ENCODE peak calls at places on chromosomes 16 and 17, in nine cellular contexts. X, Y, Q, U, H, N, J, G and E are unnamed samples.

GRCh38 chr17:16251556-16251955 is 34.5 kb downstream of the PIGL start:
- DNase-seq in X (no peak), G (no peak), Y (no peak), J (no peak), U (no peak), Q (no peak), N (no peak), H (no peak), E (no peak)

GRCh38 chr16:24906199-24906808 is 60.5 kb downstream of the SLC5A11 start:
- DNase-seq in N (no peak), Q (peak; percentile 41), H (peak; percentile 61), U (peak; percentile 39), G (peak; percentile 0), J (no peak), X (no peak), Y (no peak), E (no peak)

GRCh38 chr16:89345663-89346150 is 128.2 kb downstream of the ZNF778 start:
- DNase-seq in U (no peak), Y (no peak), G (no peak), J (no peak), H (no peak), N (no peak), Q (no peak), X (no peak), E (no peak)

GRCh38 chr16:56354016-56354415 is 71.3 kb downstream of the AMFR start:
- DNase-seq in G (no peak), Q (no peak), X (no peak), Y (no peak), N (no peak), H (no peak), J (no peak), U (no peak), E (no peak)

GRCh38 chr17:37391146-37391545 is 15.4 kb downstream of the C17orf78 start:
- DNase-seq in Y (no peak), X (no peak), N (no peak), G (no peak), Q (peak; percentile 28), J (no peak), H (no peak), U (no peak), E (no peak)

GRCh38 chr17:39800540-39800939 is 62.8 kb downstream of the GRB7 start:
- DNase-seq in J (peak; percentile 36), H (no peak), Y (no peak), Q (no peak), X (no peak), U (no peak), N (no peak), G (no peak), E (no peak)

GRCh38 chr16:75012380-75013081 is 13.7 kb downstream of the ZNRF1 start:
- DNase-seq in H (no peak), J (no peak), Q (peak; percentile 23), X (no peak), G (peak; percentile 24), U (no peak), N (no peak), Y (no peak), E (no peak)

GRCh38 chr17:27994586-27994985 is 47.9 kb upstream of the NLK start:
- DNase-seq in X (no peak), G (no peak), H (no peak), Q (no peak), J (no peak), U (no peak), Y (no peak), N (no peak), E (no peak)

GRCh38 chr17:79942591-79943353 is 92.9 kb downstream of the TBC1D16 start:
- DNase-seq in H (no peak), X (no peak), U (peak; percentile 65), J (no peak), G (peak; percentile 97), Q (peak; percentile 74), Y (no peak), N (no peak), E (no peak)

GRCh38 chr16:69601250-69601649 is 35.5 kb downstream of the NFAT5 start:
- DNase-seq in G (no peak), U (no peak), Y (no peak), J (no peak), Q (no peak), H (no peak), N (no peak), X (no peak), E (no peak)

GRCh38 chr17:1154704-1155103 is 25.1 kb downstream of the ABR start:
- DNase-seq in Q (no peak), U (no peak), H (no peak), Y (no peak), N (no peak), X (no peak), J (no peak), G (no peak), E (no peak)

GRCh38 chr17:20300399-20301037 is 166.8 kb downstream of the LGALS9B start:
- DNase-seq in J (no peak), U (peak; percentile 20), X (no peak), Y (no peak), H (peak; percentile 74), N (no peak), G (no peak), Q (peak; percentile 88), E (no peak)

GRCh38 chr17:30556374-30557332 is 79.4 kb downstream of the GOSR1 start:
- DNase-seq in G (no peak), U (no peak), Q (no peak), X (no peak), Y (no peak), N (no peak), J (no peak), H (no peak), E (no peak)

GRCh38 chr16:23900480-23901177 is 64.8 kb downstream of the PRKCB start:
- DNase-seq in Q (no peak), N (no peak), J (no peak), H (no peak), Y (no peak), X (no peak), U (no peak), G (no peak), E (no peak)

GRCh38 chr17:45293413-45294211 is 23.2 kb downstream of the MAP3K14 start:
- DNase-seq in G (peak; percentile 70), J (no peak), U (peak; percentile 98), X (no peak), Y (no peak), H (peak; percentile 89), N (peak; percentile 65), Q (peak; percentile 95), E (no peak)

GRCh38 chr17:73336613-73337400 is 25.0 kb upstream of the CDC42EP4 start:
- DNase-seq in Q (no peak), G (no peak), U (no peak), H (no peak), N (no peak), X (no peak), J (no peak), Y (no peak), E (no peak)